ENCODE peak calls at places on chromosomes 7 and 10, in four cellular contexts. C is IMR-90, F is endothelial cell of umbilical vein, I is K562. S is an unnamed sample.
A peak's percentile ranks its signal among the peaks of the same experiment; 100 is the strongest.

GRCh38 chr7:33446551-33446950 is 317.2 kb downstream of the BBS9 start:
- DNase-seq in C (no peak), F (no peak), I (no peak), S (no peak)

GRCh38 chr7:80732635-80733034 is 94.2 kb downstream of the CD36 start:
- DNase-seq in C (no peak), F (no peak), I (no peak), S (no peak)

GRCh38 chr7:129202058-129202777 is 13.8 kb downstream of the SMO start:
- DNase-seq in C (no peak), F (no peak), I (no peak), S (no peak)

GRCh38 chr10:1420663-1421362 is 316.5 kb downstream of the ADARB2 start:
- DNase-seq in C (no peak), F (no peak), I (peak; percentile 74), S (no peak)

GRCh38 chr10:36779238-36779846 is 346.1 kb upstream of the ANKRD30A start:
- DNase-seq in C (peak; percentile 81), F (peak; percentile 87), I (peak; percentile 8), S (peak; percentile 19)

GRCh38 chr7:28785002-28785995 is 172.8 kb downstream of the TRIL start:
- DNase-seq in C (no peak), F (no peak), I (no peak), S (no peak)

GRCh38 chr7:41942468-41943097 is 239.7 kb upstream of the INHBA start:
- DNase-seq in C (peak; percentile 90), F (no peak), I (no peak), S (no peak)

GRCh38 chr7:3697472-3697871 is 396.4 kb downstream of the SDK1 start:
- DNase-seq in C (no peak), F (no peak), I (no peak), S (no peak)

GRCh38 chr10:100934084-100934659 is 21.4 kb downstream of the SLF2 start:
- DNase-seq in C (no peak), F (no peak), I (no peak), S (no peak)

GRCh38 chr10:59360605-59361515 is 1.5 kb downstream of the FAM13C start:
- DNase-seq in C (no peak), F (no peak), I (no peak), S (no peak)

GRCh38 chr7:112422842-112423496 is 27.3 kb upstream of the IFRD1 start:
- DNase-seq in C (peak; percentile 81), F (peak; percentile 94), I (peak; percentile 90), S (peak; percentile 87)

GRCh38 chr7:137025469-137026175 is 157.2 kb downstream of the CHRM2 start:
- DNase-seq in C (peak; percentile 93), F (no peak), I (no peak), S (no peak)

GRCh38 chr10:28668363-28669226 is 8.7 kb upstream of the BAMBI start:
- DNase-seq in C (no peak), F (peak; percentile 20), I (peak; percentile 48), S (no peak)

GRCh38 chr10:69994262-69994661 is 58.4 kb upstream of the MACROH2A2 start:
- DNase-seq in C (peak; percentile 59), F (peak; percentile 61), I (peak; percentile 87), S (no peak)

GRCh38 chr7:70285176-70285575 is 686.9 kb downstream of the AUTS2 start:
- DNase-seq in C (no peak), F (no peak), I (no peak), S (no peak)

GRCh38 chr7:533266-533665 is 13.6 kb upstream of the PDGFA start:
- DNase-seq in C (no peak), F (no peak), I (no peak), S (no peak)

GRCh38 chr7:157584420-157584819 is 247.6 kb downstream of the DNAJB6 start:
- DNase-seq in C (no peak), F (no peak), I (no peak), S (no peak)

GRCh38 chr7:44294325-44295069 is 30.9 kb downstream of the CAMK2B start:
- DNase-seq in C (no peak), F (no peak), I (no peak), S (no peak)

GRCh38 chr7:7148799-7149481 is 33.4 kb upstream of the C1GALT1 start:
- DNase-seq in C (no peak), F (no peak), I (peak; percentile 70), S (no peak)

GRCh38 chr7:7156663-7157062 is 25.7 kb upstream of the C1GALT1 start:
- DNase-seq in C (no peak), F (no peak), I (no peak), S (no peak)

GRCh38 chr7:7151865-7152264 is 30.5 kb upstream of the C1GALT1 start:
- DNase-seq in C (no peak), F (no peak), I (no peak), S (no peak)

GRCh38 chr7:7151285-7151684 is 31.1 kb upstream of the C1GALT1 start:
- DNase-seq in C (no peak), F (no peak), I (no peak), S (no peak)

DNA sequence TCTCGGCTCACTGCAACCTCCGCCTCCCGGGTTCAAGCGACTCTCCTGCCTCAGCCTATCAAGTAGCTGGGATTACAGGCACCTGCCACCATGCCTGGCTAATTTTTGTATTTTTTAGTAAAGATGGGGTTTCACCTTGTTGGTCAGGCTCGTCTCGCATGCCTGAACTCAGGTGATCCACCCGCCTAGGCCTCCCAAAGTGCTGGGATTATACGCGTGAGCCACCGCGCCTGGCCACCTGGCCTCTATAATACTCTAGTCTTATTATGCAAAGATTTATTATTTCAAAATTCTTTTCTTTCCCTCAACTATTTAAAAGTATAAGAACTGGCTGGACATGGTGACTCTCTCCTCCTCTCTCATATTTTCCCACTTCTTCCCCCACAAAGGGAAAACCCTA is 30.0 kb upstream of the C1GALT1 start:
- DNase-seq in C (no peak), F (no peak), I (no peak), S (no peak)
- H3K9me1 ChIP-seq in C (no peaks in the 10 kb centered on the region), F (no peaks in the 10 kb centered on the region), I (no peaks in the 10 kb centered on the region), S (no peaks in the 10 kb centered on the region)

GRCh38 chr7:64685741-64686140 is 19.8 kb downstream of the ZNF107 start:
- DNase-seq in C (no peak), F (no peak), I (no peak), S (no peak)

GRCh38 chr7:64687249-64687648 is 21.3 kb downstream of the ZNF107 start:
- DNase-seq in C (no peak), F (no peak), I (no peak), S (no peak)

GRCh38 chr7:64686493-64687184 is 20.7 kb downstream of the ZNF107 start:
- DNase-seq in C (no peak), F (no peak), I (no peak), S (peak; percentile 1)

GRCh38 chr7:64685091-64685490 is 19.2 kb downstream of the ZNF107 start:
- DNase-seq in C (no peak), F (no peak), I (no peak), S (no peak)
- H3K9me1 ChIP-seq in C (no peaks in the 10 kb centered on the region), F (no peaks in the 10 kb centered on the region), I (no peaks in the 10 kb centered on the region), S (no peaks in the 10 kb centered on the region)

DNA sequence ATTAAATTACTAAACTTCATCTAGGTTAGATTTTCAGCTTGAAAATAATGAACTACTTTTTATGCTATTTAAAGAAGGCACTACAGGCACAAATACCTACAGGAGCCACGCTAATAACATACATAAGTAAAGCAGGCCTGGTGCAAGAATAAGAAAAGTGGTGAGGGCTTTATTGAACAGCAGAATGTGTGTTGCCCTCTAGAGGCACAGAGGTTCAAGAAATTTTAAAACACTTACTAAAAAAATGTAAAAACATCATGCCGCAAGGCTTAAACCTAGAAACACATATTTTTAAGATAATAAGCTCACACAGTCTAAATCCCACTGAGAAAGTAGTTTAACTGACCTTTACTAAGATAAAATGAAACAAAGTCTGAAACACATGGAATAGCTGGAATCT is 20.3 kb downstream of the CACUL1 start:
- DNase-seq in C (no peak), F (no peak), I (no peak), S (no peak)
- H3K9me1 ChIP-seq in C (peaks cover 12% of the 10 kb centered on the region), F (no peaks in the 10 kb centered on the region), I (no peaks in the 10 kb centered on the region), S (peaks cover 4% of the 10 kb centered on the region)

GRCh38 chr10:14775656-14776055 is 959 bp upstream of the FAM107B start:
- DNase-seq in C (no peak), F (no peak), I (no peak), S (no peak)

GRCh38 chr10:14774214-14774580 is 500 bp downstream of the FAM107B start:
- DNase-seq in C (no peak), F (no peak), I (no peak), S (no peak)

GRCh38 chr10:14773551-14774213 is 1.0 kb downstream of the FAM107B start:
- DNase-seq in C (no peak), F (no peak), I (no peak), S (no peak)

GRCh38 chr10:14774797-14775196 is at the start of gene FAM107B:
- DNase-seq in C (no peak), F (no peak), I (no peak), S (no peak)

DNA sequence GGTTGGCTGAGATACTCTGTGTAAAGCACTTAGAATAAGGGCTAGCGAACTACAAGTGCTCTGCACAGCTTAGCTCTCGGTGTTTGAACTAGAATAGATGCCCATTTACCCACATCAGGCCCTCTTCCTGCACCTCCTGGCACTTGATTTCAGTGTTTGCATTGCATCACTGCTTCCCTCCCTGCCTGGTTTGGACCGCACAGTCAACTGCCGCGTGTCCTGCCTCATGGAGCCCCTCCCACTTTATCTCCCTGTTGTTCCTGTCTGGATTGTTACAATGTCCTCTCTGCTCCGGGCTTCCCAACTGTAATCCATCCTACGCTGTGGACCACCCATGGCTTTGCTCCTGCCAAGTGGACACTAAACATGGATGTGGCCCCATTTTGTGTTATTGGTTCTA is 2.3 kb downstream of the FAM107B start:
- DNase-seq in C (no peak), F (no peak), I (no peak), S (no peak)
- H3K9me1 ChIP-seq in C (no peaks in the 10 kb centered on the region), F (no peaks in the 10 kb centered on the region), I (no peaks in the 10 kb centered on the region), S (no peaks in the 10 kb centered on the region)

DNA sequence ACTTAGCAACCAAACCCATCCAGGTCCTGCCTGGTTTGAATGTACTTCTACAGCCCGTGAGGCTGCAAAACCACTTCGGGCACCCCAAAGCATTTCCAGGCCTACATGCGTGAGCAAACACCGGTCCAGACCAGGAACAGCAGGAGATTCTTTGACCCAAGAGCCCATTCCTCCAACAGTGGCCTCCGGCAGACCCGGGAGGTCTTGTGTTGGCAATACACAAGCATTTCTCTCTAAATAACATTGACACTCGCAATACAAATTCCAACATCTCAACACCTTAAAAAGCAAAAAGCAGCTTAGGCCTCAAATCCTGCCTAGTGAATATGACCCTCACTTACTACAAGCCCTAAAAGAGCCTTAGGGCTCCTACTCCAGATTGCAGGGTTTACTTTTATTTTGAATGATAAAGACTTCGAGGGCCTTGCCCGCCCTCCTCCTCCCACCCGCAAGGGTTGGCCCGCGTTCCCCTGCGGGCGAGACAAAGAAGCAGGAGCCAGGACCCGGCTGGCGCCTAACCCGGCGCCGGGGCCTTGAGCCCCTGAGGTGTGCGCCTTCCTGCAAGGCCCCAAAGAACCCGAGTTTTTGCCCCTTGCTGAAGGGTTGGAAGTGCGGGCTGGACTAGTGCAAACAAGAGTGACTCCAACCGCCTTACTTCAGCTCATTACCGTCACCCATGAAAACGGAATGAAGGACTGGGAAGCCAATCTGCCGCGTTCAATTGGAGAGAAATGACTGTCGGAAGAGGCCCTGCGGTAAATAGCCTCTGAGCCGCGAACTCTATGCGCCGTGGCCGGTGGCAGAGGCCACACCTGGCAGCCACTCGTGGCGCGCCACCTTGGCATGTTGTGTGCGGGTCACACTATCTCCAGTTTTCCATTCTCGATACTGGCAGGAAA is 3.4 kb upstream of the DLX6 start:
- DNase-seq in C (no peak), F (no peak), I (peak; percentile 4), S (no peak)
- H3K9me1 ChIP-seq in C (no peaks in the 10 kb centered on the region), F (no peaks in the 10 kb centered on the region), I (no peaks in the 10 kb centered on the region), S (no peaks in the 10 kb centered on the region)

GRCh38 chr7:122182081-122182480 is 38.0 kb upstream of the AASS start:
- DNase-seq in C (no peak), F (no peak), I (no peak), S (no peak)
- H3K9me1 ChIP-seq in C (no peaks in the 10 kb centered on the region), F (no peaks in the 10 kb centered on the region), I (no peaks in the 10 kb centered on the region), S (no peaks in the 10 kb centered on the region)

GRCh38 chr10:86103391-86104101 is 263.0 kb downstream of the GRID1 start:
- DNase-seq in C (no peak), F (no peak), I (no peak), S (no peak)
- H3K9me1 ChIP-seq in C (no peaks in the 10 kb centered on the region), F (no peaks in the 10 kb centered on the region), I (no peaks in the 10 kb centered on the region), S (no peaks in the 10 kb centered on the region)